ENCODE peak calls at places on chromosomes 13 and 19, in nine cellular contexts. N is AG04449; H is GM23338; C is CD8-positive, alpha-beta T cell; I is heart right ventricle; R is cardiac fibroblast; U is fibroblast of mammary gland; F is ascending aorta; X is spleen. M is an unnamed sample.

GRCh38 chr19:776549-776948 is 20.7 kb upstream of the PTBP1 start:
- DNase-seq in I (no peak), N (no peak), F (no peak), H (no peak), X (no peak), U (no peak), C (no peak), R (no peak), M (no peak)

GRCh38 chr19:29807870-29808405 is 3.9 kb upstream of the CCNE1 start:
- DNase-seq in U (no peak), C (no peak), X (peak), H (no peak), R (no peak), I (no peak), F (no peak), N (no peak), M (no peak)

GRCh38 chr13:73870970-73871935 is 263.0 kb downstream of the KLF12 start:
- DNase-seq in R (peak), U (peak), X (no peak), H (peak), F (no peak), I (peak), N (peak), C (no peak), M (peak)

GRCh38 chr19:31269425-31270127 is 79.7 kb downstream of the TSHZ3 start:
- DNase-seq in X (peak), F (peak), R (no peak), C (no peak), U (peak), I (no peak), N (no peak), H (no peak), M (no peak)

GRCh38 chr13:47397739-47398138 is 500.9 kb upstream of the HTR2A start:
- DNase-seq in N (no peak), H (peak), R (peak), X (no peak), F (no peak), C (no peak), U (peak), I (no peak), M (peak)

GRCh38 chr19:39296055-39296645 is at the start of gene IFNL1:
- DNase-seq in H (peak), I (no peak), N (no peak), C (no peak), F (peak), R (no peak), U (no peak), X (peak), M (no peak)

GRCh38 chr19:18291019-18291524 is 9.7 kb upstream of the JUND start:
- DNase-seq in N (no peak), R (peak), H (peak), X (no peak), F (no peak), C (no peak), I (no peak), U (no peak), M (no peak)

GRCh38 chr19:40277356-40277755 is 7.8 kb downstream of the AKT2 start:
- DNase-seq in F (no peak), C (no peak), N (no peak), X (peak), H (no peak), U (no peak), R (no peak), I (no peak), M (no peak)

GRCh38 chr19:54460230-54461005 is 3.2 kb downstream of the LENG9 start:
- DNase-seq in X (peak), H (no peak), F (no peak), I (no peak), U (no peak), C (no peak), N (no peak), R (no peak), M (no peak)

GRCh38 chr19:33039108-33039599 is 25.5 kb downstream of the RHPN2 start:
- DNase-seq in N (no peak), X (no peak), I (no peak), H (no peak), F (no peak), U (no peak), R (no peak), C (no peak), M (no peak)

GRCh38 chr19:32498641-32499200 is 82.3 kb upstream of the PDCD5 start:
- DNase-seq in F (no peak), U (peak), N (no peak), R (no peak), H (no peak), I (no peak), C (peak), X (no peak), M (no peak)

GRCh38 chr13:23515116-23515515 is 55.1 kb upstream of the TNFRSF19 start:
- DNase-seq in U (no peak), C (no peak), F (no peak), N (no peak), X (no peak), H (no peak), R (no peak), I (no peak), M (no peak)

GRCh38 chr13:23513460-23513859 is 56.8 kb upstream of the TNFRSF19 start:
- DNase-seq in X (no peak), C (no peak), R (peak), H (no peak), U (no peak), N (no peak), F (no peak), I (no peak), M (no peak)

GRCh38 chr13:23510979-23511735 is 59.1 kb upstream of the TNFRSF19 start:
- DNase-seq in U (peak), C (no peak), X (no peak), H (peak), I (peak), R (peak), N (no peak), F (no peak), M (peak)

GRCh38 chr13:23514076-23514475 is 56.1 kb upstream of the TNFRSF19 start:
- DNase-seq in H (no peak), F (no peak), I (no peak), C (no peak), R (no peak), U (no peak), X (no peak), N (no peak), M (no peak)

GRCh38 chr13:23512762-23513395 is 57.3 kb upstream of the TNFRSF19 start:
- DNase-seq in U (no peak), R (no peak), I (no peak), F (no peak), C (no peak), X (no peak), N (no peak), H (peak), M (no peak)
- TF ChIP-seq CTCF in U (peak), R (no peak), I (peak), F (no peak), C (no peak), X (no peak), N (no peak), H (no peak), M (peak)

DNA sequence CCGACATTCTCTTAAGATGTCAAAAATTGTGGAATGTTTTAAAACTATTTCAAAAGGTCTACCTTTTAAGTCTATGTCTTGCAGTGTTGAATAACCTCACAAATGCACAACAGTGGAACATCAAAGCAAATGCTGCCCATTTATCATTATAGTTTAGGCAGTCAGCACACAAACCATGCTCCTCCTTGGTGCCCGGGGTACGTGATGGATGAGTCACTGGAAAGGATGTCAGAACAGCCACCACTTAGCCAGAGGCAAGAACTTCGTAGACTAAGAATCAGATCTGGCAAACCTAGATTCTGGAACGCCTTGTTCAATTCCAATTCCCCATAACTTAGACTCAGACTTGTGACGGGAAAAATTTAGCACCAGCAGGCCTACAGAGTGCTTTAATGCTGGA is 343.6 kb downstream of the FGF9 start:
- DNase-seq in X (no peak), R (no peak), U (no peak), H (no peak), I (no peak), C (no peak), N (no peak), F (no peak), M (no peak)
- TF ChIP-seq CTCF in X (no peak), R (no peak), U (no peak), H (no peak), I (no peak), C (no peak), N (no peak), F (no peak), M (no peak)

GRCh38 chr19:35090795-35091214 is 24.8 kb upstream of the FXYD3 start:
- DNase-seq in R (no peak), H (peak), C (no peak), I (no peak), U (no peak), F (no peak), N (no peak), X (no peak), M (no peak)
- TF ChIP-seq CTCF in R (no peak), H (no peak), C (peak), I (no peak), U (no peak), F (no peak), N (no peak), X (peak), M (peak)

GRCh38 chr19:1853295-1854031 is 5.2 kb upstream of the REXO1 start:
- DNase-seq in H (peak), F (peak), I (peak), C (peak), U (peak), X (peak), N (no peak), R (peak), M (peak)

GRCh38 chr19:1855828-1856255 is 7.5 kb downstream of the KLF16 start:
- DNase-seq in N (no peak), X (peak), U (no peak), H (no peak), F (no peak), R (peak), C (no peak), I (no peak), M (no peak)

GRCh38 chr19:1854032-1854541 is 5.8 kb upstream of the REXO1 start:
- DNase-seq in R (no peak), U (no peak), N (no peak), C (no peak), H (no peak), X (peak), I (no peak), F (no peak), M (no peak)

GRCh38 chr19:1855040-1855827 is 7.0 kb upstream of the REXO1 start:
- DNase-seq in X (peak), C (peak), N (no peak), I (peak), H (peak), F (peak), R (peak), U (peak), M (peak)

GRCh38 chr19:1854542-1855039 is 6.3 kb upstream of the REXO1 start:
- DNase-seq in I (peak), R (no peak), N (no peak), H (peak), C (no peak), U (no peak), X (peak), F (no peak), M (peak)
- TF ChIP-seq CTCF in I (no peak), R (no peak), N (no peak), H (peak), C (no peak), U (no peak), X (no peak), F (no peak), M (no peak)

GRCh38 chr19:10379880-10380310 is 477 bp downstream of the TYK2 start:
- DNase-seq in H (no peak), N (no peak), C (no peak), U (no peak), F (no peak), R (no peak), I (no peak), X (no peak), M (no peak)

GRCh38 chr19:10389863-10390262 is 9.5 kb upstream of the TYK2 start:
- DNase-seq in U (no peak), I (no peak), H (peak), N (no peak), X (no peak), C (no peak), R (no peak), F (no peak), M (no peak)

GRCh38 chr19:10388957-10389356 is 8.6 kb upstream of the TYK2 start:
- DNase-seq in H (peak), C (peak), U (peak), I (peak), R (peak), F (peak), N (no peak), X (peak), M (peak)

GRCh38 chr19:10380311-10381102 is at the start of gene TYK2:
- DNase-seq in I (peak), F (peak), H (peak), C (peak), N (peak), U (peak), R (peak), X (peak), M (peak)

GRCh38 chr19:10384580-10384979 is 4.2 kb upstream of the TYK2 start:
- DNase-seq in I (no peak), H (peak), X (no peak), F (no peak), U (no peak), C (no peak), N (no peak), R (no peak), M (no peak)
- TF ChIP-seq CTCF in I (no peak), H (no peak), X (no peak), F (no peak), U (no peak), C (no peak), N (no peak), R (no peak), M (no peak)

GRCh38 chr13:87671031-87671823 is at the start of gene SLITRK5:
- DNase-seq in N (no peak), U (peak), R (peak), I (peak), F (peak), X (peak), H (peak), C (peak), M (peak)
- TF ChIP-seq CTCF in N (peak), U (peak), R (peak), I (peak), F (peak), X (peak), H (peak), C (peak), M (peak)

GRCh38 chr19:38132781-38133180 is 91.2 kb downstream of the DPF1 start:
- DNase-seq in I (no peak), X (no peak), R (no peak), F (no peak), H (no peak), N (no peak), U (no peak), C (no peak), M (no peak)
- TF ChIP-seq CTCF in I (no peak), X (no peak), R (no peak), F (no peak), H (no peak), N (no peak), U (no peak), C (no peak), M (no peak)

GRCh38 chr19:42131149-42132029 is 857 bp downstream of the POU2F2 start:
- DNase-seq in N (no peak), C (no peak), X (no peak), F (no peak), U (no peak), H (no peak), R (no peak), I (no peak), M (no peak)
- TF ChIP-seq CTCF in N (no peak), C (no peak), X (no peak), F (no peak), U (no peak), H (no peak), R (no peak), I (no peak), M (no peak)